ENCODE peak calls at places on chromosomes 4 and X, in five cellular contexts. K is stimulated activated CD8-positive, alpha-beta memory T cell treated with anti-CD3 and anti-CD28 coated beads, Interleukin-15, amount 100 ng/mL, for 4 hours; C is ureter; P is GM12865; L is NCI-H1417. W is an unnamed sample.

GRCh38 chr4:1403177-1403583 is 3.1 kb downstream of the NKX1-1 start:
- DNase-seq in P (no peak), C (no peak), K (no peak), L (no peak), W (peak)

GRCh38 chr4:170623899-170624298 is 534.1 kb upstream of the AADAT start:
- DNase-seq in C (no peak), K (no peak), P (no peak), L (no peak), W (no peak)

GRCh38 chr4:6516762-6517161 is 44.3 kb upstream of the PPP2R2C start:
- DNase-seq in L (no peak), K (no peak), C (no peak), P (no peak), W (no peak)

GRCh38 chrX:105876658-105877057 is 54.3 kb downstream of the NRK start:
- DNase-seq in L (peak), K (no peak), C (no peak), P (peak), W (no peak)

GRCh38 chr4:173494013-173494970 is 35.7 kb downstream of the HAND2 start:
- DNase-seq in P (peak), C (peak), K (no peak), L (no peak), W (peak)

GRCh38 chr4:122666527-122667245 is 45.8 kb upstream of the IL21 start:
- DNase-seq in L (no peak), C (no peak), P (no peak), K (no peak), W (no peak)

GRCh38 chr4:185307136-185307950 is 88.4 kb downstream of the LRP2BP start:
- DNase-seq in L (peak), C (no peak), K (no peak), P (peak), W (no peak)

GRCh38 chrX:111511477-111511876 is at the start of gene SERTM2:
- DNase-seq in L (peak), C (no peak), P (no peak), K (no peak), W (no peak)

GRCh38 chr4:54149323-54149722 is 49.4 kb downstream of the GSX2 start:
- DNase-seq in L (no peak), C (no peak), K (no peak), P (no peak), W (no peak)

GRCh38 chr4:87077834-87078585 is 142.4 kb downstream of the KLHL8 start:
- DNase-seq in P (no peak), C (no peak), K (no peak), L (no peak), W (no peak)

GRCh38 chrX:87664381-87664780 is 146.8 kb downstream of the KLHL4 start:
- DNase-seq in P (no peak), K (no peak), L (no peak), C (no peak), W (no peak)

GRCh38 chrX:40845331-40845911 is 110.1 kb upstream of the MED14 start:
- DNase-seq in L (no peak), K (no peak), P (no peak), C (no peak), W (no peak)

GRCh38 chrX:129959493-129959832 is 23.0 kb upstream of the BCORL1 start:
- DNase-seq in C (no peak), K (no peak), P (no peak), L (no peak), W (no peak)

GRCh38 chrX:129678176-129678880 is 23.6 kb upstream of the APLN start:
- DNase-seq in P (peak), K (peak), L (peak), C (peak), W (no peak)

GRCh38 chr4:45518832-45519231 is 605.0 kb downstream of the GABRG1 start:
- DNase-seq in C (no peak), P (no peak), L (no peak), K (no peak), W (no peak)

GRCh38 chr4:12846368-12846767 is 637.8 kb downstream of the RAB28 start:
- DNase-seq in C (no peak), P (no peak), L (peak), K (no peak), W (no peak)

GRCh38 chr4:76726141-76726540 is 171.8 kb downstream of the SOWAHB start:
- DNase-seq in L (no peak), P (no peak), K (no peak), C (no peak), W (no peak)

GRCh38 chr4:66300336-66300934 is 630.1 kb upstream of the EPHA5 start:
- DNase-seq in C (no peak), L (no peak), P (no peak), K (no peak), W (no peak)

GRCh38 chrX:12921886-12922599 is 15.6 kb downstream of the TLR8 start:
- DNase-seq in C (no peak), P (no peak), L (no peak), K (no peak), W (no peak)

GRCh38 chr4:110959041-110959643 is 336.3 kb upstream of the PITX2 start:
- DNase-seq in C (no peak), P (no peak), K (no peak), L (no peak), W (no peak)

GRCh38 chr4:151866266-151866918 is 105.6 kb upstream of the GATB start:
- DNase-seq in K (no peak), C (no peak), L (no peak), P (no peak), W (no peak)

GRCh38 chr4:112514449-112515277 is 1.3 kb downstream of the NEUROG2 start:
- DNase-seq in P (peak), L (peak), C (no peak), K (no peak), W (no peak)

GRCh38 chr4:1293531-1293941 is 3.8 kb downstream of the MAEA start:
- DNase-seq in C (no peak), K (no peak), L (no peak), P (peak), W (no peak)

GRCh38 chr4:183658362-183659028 is 490 bp downstream of the RWDD4 start:
- DNase-seq in P (peak), C (no peak), L (peak), K (no peak), W (no peak)

GRCh38 chr4:183240581-183241321 is 79.3 kb downstream of the CLDN22 start:
- DNase-seq in C (no peak), P (no peak), K (no peak), L (no peak), W (no peak)

GRCh38 chrX:16807976-16808542 is 21.8 kb downstream of the TXLNG start:
- DNase-seq in K (no peak), C (no peak), L (no peak), P (no peak), W (no peak)

GRCh38 chr4:169881769-169882168 is 124.0 kb upstream of the HPF1 start:
- DNase-seq in K (no peak), L (no peak), C (no peak), P (no peak), W (no peak)

GRCh38 chr4:100489316-100489715 is 28.5 kb downstream of the EMCN start:
- DNase-seq in L (no peak), K (no peak), C (no peak), P (no peak), W (no peak)

GRCh38 chr4:188993871-188994270 is 854.6 kb downstream of the TRIML1 start:
- DNase-seq in K (no peak), P (no peak), C (no peak), L (no peak), W (no peak)

GRCh38 chrX:17750436-17750835 is 13.1 kb downstream of the SCML1 start:
- DNase-seq in K (no peak), C (no peak), P (no peak), L (no peak), W (no peak)

GRCh38 chrX:114162068-114162735 is 421.7 kb upstream of the HTR2C start:
- DNase-seq in L (no peak), K (no peak), C (no peak), P (peak), W (no peak)

GRCh38 chr4:184900184-184900583 is 74.4 kb upstream of the ACSL1 start:
- DNase-seq in L (no peak), C (no peak), K (no peak), P (no peak), W (no peak)

GRCh38 chr4:83108101-83108861 is 6.2 kb downstream of the PLAC8 start:
- DNase-seq in L (no peak), K (no peak), C (no peak), P (peak), W (no peak)

GRCh38 chr4:48960988-48961635 is 25.0 kb upstream of the CWH43 start:
- DNase-seq in P (no peak), K (no peak), C (no peak), L (no peak), W (no peak)

GRCh38 chr4:128334256-128334655 is 46.6 kb upstream of the PGRMC2 start:
- DNase-seq in K (no peak), L (no peak), C (no peak), P (no peak), W (no peak)

GRCh38 chrX:107700317-107700774 is 72.0 kb downstream of the PRPS1 start:
- DNase-seq in C (peak), L (no peak), K (no peak), P (no peak), W (no peak)

GRCh38 chrX:150954951-150955350 is 28.2 kb upstream of the HMGB3 start:
- DNase-seq in L (no peak), P (no peak), C (no peak), K (no peak), W (no peak)